ENCODE peak calls at places on chromosomes 16 and 17, in four cellular contexts. U is IMR-90, V is colonic mucosa, T is Karpas-422. R is an unnamed sample.

GRCh38 chr17:50165466-50165865 is 339 bp upstream of the SGCA start:
- DNase-seq in V (no peak), U (no peak), T (no peak), R (peak; percentile 41)

GRCh38 chr16:25299792-25300590 is 42.3 kb upstream of the ZKSCAN2 start:
- DNase-seq in T (no peak), V (no peak), U (no peak), R (no peak)

GRCh38 chr16:28133666-28134065 is 70.2 kb upstream of the GSG1L start:
- DNase-seq in U (no peak), V (no peak), T (no peak), R (no peak)

GRCh38 chr16:86975445-86975844 is 341.7 kb downstream of the C16orf95 start:
- DNase-seq in U (peak; percentile 95), T (no peak), V (no peak), R (peak; percentile 75)

GRCh38 chr17:81251091-81251942 is 12.2 kb downstream of the NDUFAF8 start:
- DNase-seq in T (peak; percentile 73), U (no peak), V (peak; percentile 82), R (no peak)

GRCh38 chr16:75459691-75460090 is 4.8 kb downstream of the TMEM170A start:
- DNase-seq in V (no peak), T (no peak), U (no peak), R (no peak)

GRCh38 chr17:80861892-80862291 is 129.7 kb upstream of the CHMP6 start:
- DNase-seq in U (peak; percentile 30), V (no peak), T (no peak), R (peak; percentile 78)

GRCh38 chr17:77145635-77146632 is 5.2 kb downstream of the SEC14L1 start:
- DNase-seq in T (no peak), V (peak; percentile 52), U (peak; percentile 76), R (peak; percentile 88)

GRCh38 chr16:70437582-70438324 is 1.1 kb downstream of the ST3GAL2 start:
- DNase-seq in U (peak; percentile 69), V (no peak), T (peak; percentile 69), R (no peak)

GRCh38 chr17:79073706-79074088 is 927 bp upstream of the ENGASE start:
- DNase-seq in U (no peak), T (no peak), V (peak; percentile 83), R (peak; percentile 55)

GRCh38 chr17:20096430-20096829 is 87.3 kb downstream of the SPECC1 start:
- DNase-seq in U (no peak), T (no peak), V (no peak), R (no peak)
- H3K4me3 ChIP-seq in U (no peak overlapping the region), T (no peak overlapping the region), V (no peak overlapping the region), R (no peak overlapping the region)

GRCh38 chr17:59454633-59455105 is 110.7 kb upstream of the DHX40 start:
- DNase-seq in T (no peak), U (no peak), V (no peak), R (no peak)
- H3K27ac ChIP-seq in T (no peak overlapping the region), U (no peak overlapping the region), V (no peak overlapping the region), R (no peak overlapping the region)

GRCh38 chr17:72123496-72123963 is 2.7 kb downstream of the SOX9 start:
- DNase-seq in T (no peak), U (no peak), V (no peak), R (no peak)
- H3K4me3 ChIP-seq in T (peak overlapping the region; percentile 97), U (peak overlapping the region; percentile 95), V (peak overlapping the region; percentile 74), R (no peak overlapping the region)

GRCh38 chr16:30561212-30561816 is 3.1 kb upstream of the ZNF764 start:
- DNase-seq in T (no peak), U (no peak), V (peak; percentile 53), R (peak; percentile 66)

GRCh38 chr16:30558789-30559377 is 709 bp upstream of the ZNF764 start:
- DNase-seq in T (no peak), V (no peak), U (no peak), R (peak; percentile 82)

GRCh38 chr16:30559690-30560089 is 1.5 kb upstream of the ZNF764 start:
- DNase-seq in T (no peak), U (no peak), V (no peak), R (no peak)

GRCh38 chr16:30565526-30565925 is 6.0 kb downstream of the ZNF688 start:
- DNase-seq in U (no peak), V (no peak), T (no peak), R (no peak)

DNA sequence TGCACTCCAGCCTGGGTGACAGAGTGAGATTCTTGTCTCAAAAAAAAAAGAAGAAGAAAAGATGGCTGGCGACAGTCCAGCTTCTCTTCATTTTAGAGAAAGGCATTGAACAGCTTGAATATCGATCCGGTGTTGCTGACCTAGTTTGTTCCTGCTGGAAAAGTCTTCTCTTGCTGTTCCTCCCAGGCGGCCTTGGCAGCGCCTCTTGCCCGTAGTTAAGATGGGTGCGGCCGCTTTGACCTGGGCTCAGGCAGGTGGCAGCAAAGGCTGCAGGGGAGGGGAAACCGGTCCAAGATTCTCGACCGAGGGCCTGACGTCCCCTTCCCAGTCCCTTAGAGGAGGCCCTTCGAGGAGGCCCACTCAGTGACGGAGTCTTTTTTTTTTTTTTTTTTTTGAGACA is 3.8 kb upstream of the ZNF764 start:
- DNase-seq in T (no peak), U (no peak), V (peak; percentile 66), R (no peak)
- H3K27ac ChIP-seq in T (no peak overlapping the region), U (no peak overlapping the region), V (peak overlapping the region; percentile 67), R (no peak overlapping the region)

GRCh38 chr16:19264123-19264673 is 21.3 kb upstream of the CLEC19A start:
- DNase-seq in T (no peak), V (no peak), U (no peak), R (no peak)

GRCh38 chr16:19269098-19269497 is 16.4 kb upstream of the CLEC19A start:
- DNase-seq in T (no peak), U (no peak), V (no peak), R (no peak)

GRCh38 chr16:19265531-19265930 is 20.0 kb upstream of the CLEC19A start:
- DNase-seq in T (no peak), V (no peak), U (no peak), R (no peak)

GRCh38 chr16:19266774-19267173 is 18.8 kb upstream of the CLEC19A start:
- DNase-seq in U (no peak), T (no peak), V (no peak), R (no peak)
- H3K4me3 ChIP-seq in U (no peak overlapping the region), T (no peak overlapping the region), V (no peak overlapping the region), R (no peak overlapping the region)

GRCh38 chr17:63082273-63082861 is 116.3 kb downstream of the TANC2 start:
- DNase-seq in T (peak; percentile 56), V (no peak), U (peak; percentile 58), R (no peak)
- H3K27ac ChIP-seq in T (no peak overlapping the region), V (no peak overlapping the region), U (no peak overlapping the region), R (no peak overlapping the region)

GRCh38 chr16:4313563-4314531 is 2.0 kb upstream of the GLIS2 start:
- DNase-seq in T (peak; percentile 86), U (no peak), V (peak; percentile 39), R (peak; percentile 61)

GRCh38 chr16:4307215-4308037 is 8.4 kb upstream of the GLIS2 start:
- DNase-seq in U (peak; percentile 94), V (peak; percentile 91), T (peak; percentile 99), R (peak; percentile 96)

GRCh38 chr16:4309833-4310266 is 6.0 kb upstream of the GLIS2 start:
- DNase-seq in T (peak; percentile 91), U (peak; percentile 93), V (peak; percentile 62), R (peak; percentile 87)

GRCh38 chr16:4306439-4307214 is 9.2 kb upstream of the GLIS2 start:
- DNase-seq in T (peak; percentile 75), U (no peak), V (peak; percentile 18), R (no peak)

GRCh38 chr16:4309102-4309832 is 6.6 kb upstream of the GLIS2 start:
- DNase-seq in U (no peak), T (no peak), V (no peak), R (no peak)
- H3K4me3 ChIP-seq in U (no peak overlapping the region), T (no peak overlapping the region), V (no peak overlapping the region), R (no peak overlapping the region)

GRCh38 chr16:58829096-58829495 is 95.0 kb upstream of the GOT2 start:
- DNase-seq in T (no peak), V (no peak), U (no peak), R (no peak)
- H3K27ac ChIP-seq in T (no peak overlapping the region), V (no peak overlapping the region), U (no peak overlapping the region), R (no peak overlapping the region)